ENCODE peak calls at places on chromosome 5, in four cellular contexts. J, D, X and A are unnamed samples.

GRCh38 chr5:87233122-87233521 is 34.6 kb upstream of the RASA1 start:
- DNase-seq in J (no peak), D (no peak), X (no peak), A (no peak)

GRCh38 chr5:149886697-149887470 is 57.7 kb downstream of the PDE6A start:
- DNase-seq in J (no peak), D (no peak), X (no peak), A (no peak)

GRCh38 chr5:174553556-174553955 is 170.8 kb upstream of the MSX2 start:
- DNase-seq in J (no peak), D (no peak), X (no peak), A (no peak)

GRCh38 chr5:111937091-111937490 is 180.1 kb upstream of the NREP start:
- DNase-seq in J (no peak), D (no peak), X (no peak), A (no peak)

GRCh38 chr5:6849569-6849968 is 136.3 kb downstream of the TENT4A start:
- DNase-seq in J (no peak), D (no peak), X (no peak), A (no peak)

GRCh38 chr5:119476341-119476740 is 24.0 kb downstream of the HSD17B4 start:
- DNase-seq in J (no peak), D (no peak), X (no peak), A (no peak)

GRCh38 chr5:97560176-97560993 is 377.3 kb upstream of the RIOK2 start:
- DNase-seq in J (no peak), D (no peak), X (no peak), A (no peak)

GRCh38 chr5:151041577-151042268 is 21.3 kb downstream of the GPX3 start:
- DNase-seq in J (peak; percentile 25), D (no peak), X (no peak), A (peak; percentile 74)

GRCh38 chr5:160438316-160439204 is 16.9 kb downstream of the PTTG1 start:
- DNase-seq in J (peak; percentile 62), D (peak; percentile 62), X (peak; percentile 66), A (no peak)

GRCh38 chr5:17918373-17919104 is 284.3 kb downstream of the TAF11L14 start:
- DNase-seq in J (no peak), D (no peak), X (no peak), A (no peak)

GRCh38 chr5:158676642-158677489 is 422.9 kb downstream of the EBF1 start:
- DNase-seq in J (no peak), D (no peak), X (no peak), A (no peak)

GRCh38 chr5:133843911-133844310 is 124.5 kb downstream of the C5orf15 start:
- DNase-seq in J (no peak), D (no peak), X (no peak), A (no peak)

GRCh38 chr5:174327317-174327864 is 281.9 kb downstream of the NSG2 start:
- DNase-seq in J (peak; percentile 67), D (peak; percentile 42), X (peak; percentile 58), A (peak; percentile 74)

GRCh38 chr5:82793808-82794419 is 283.3 kb downstream of the TMEM167A start:
- DNase-seq in J (no peak), D (peak; percentile 21), X (peak; percentile 15), A (no peak)

GRCh38 chr5:14264605-14265316 is 121.6 kb downstream of the TRIO start:
- DNase-seq in J (peak; percentile 93), D (peak; percentile 78), X (peak; percentile 91), A (peak; percentile 95)

GRCh38 chr5:50623666-50624065 is 42.8 kb upstream of the PARP8 start:
- DNase-seq in J (no peak), D (no peak), X (peak; percentile 3), A (no peak)

GRCh38 chr5:174187481-174187880 is 142.0 kb downstream of the NSG2 start:
- DNase-seq in J (no peak), D (no peak), X (no peak), A (no peak)

GRCh38 chr5:16673241-16673998 is 56.6 kb upstream of the RETREG1 start:
- DNase-seq in J (no peak), D (no peak), X (no peak), A (no peak)

GRCh38 chr5:155303134-155303533 is 289.6 kb downstream of the KIF4B start:
- DNase-seq in J (no peak), D (no peak), X (no peak), A (no peak)

GRCh38 chr5:40202852-40203440 is 476.8 kb upstream of the PTGER4 start:
- DNase-seq in J (no peak), D (no peak), X (no peak), A (no peak)

GRCh38 chr5:175844174-175844573 is 27.2 kb upstream of the CPLX2 start:
- DNase-seq in J (no peak), D (no peak), X (no peak), A (no peak)

GRCh38 chr5:175845229-175845628 is 26.1 kb upstream of the CPLX2 start:
- DNase-seq in J (no peak), D (no peak), X (no peak), A (no peak)

GRCh38 chr5:175840050-175840841 is 31.1 kb upstream of the CPLX2 start:
- DNase-seq in J (no peak), D (peak; percentile 39), X (no peak), A (no peak)

GRCh38 chr5:175842506-175842905 is 28.9 kb upstream of the CPLX2 start:
- DNase-seq in J (no peak), D (no peak), X (no peak), A (no peak)

DNA sequence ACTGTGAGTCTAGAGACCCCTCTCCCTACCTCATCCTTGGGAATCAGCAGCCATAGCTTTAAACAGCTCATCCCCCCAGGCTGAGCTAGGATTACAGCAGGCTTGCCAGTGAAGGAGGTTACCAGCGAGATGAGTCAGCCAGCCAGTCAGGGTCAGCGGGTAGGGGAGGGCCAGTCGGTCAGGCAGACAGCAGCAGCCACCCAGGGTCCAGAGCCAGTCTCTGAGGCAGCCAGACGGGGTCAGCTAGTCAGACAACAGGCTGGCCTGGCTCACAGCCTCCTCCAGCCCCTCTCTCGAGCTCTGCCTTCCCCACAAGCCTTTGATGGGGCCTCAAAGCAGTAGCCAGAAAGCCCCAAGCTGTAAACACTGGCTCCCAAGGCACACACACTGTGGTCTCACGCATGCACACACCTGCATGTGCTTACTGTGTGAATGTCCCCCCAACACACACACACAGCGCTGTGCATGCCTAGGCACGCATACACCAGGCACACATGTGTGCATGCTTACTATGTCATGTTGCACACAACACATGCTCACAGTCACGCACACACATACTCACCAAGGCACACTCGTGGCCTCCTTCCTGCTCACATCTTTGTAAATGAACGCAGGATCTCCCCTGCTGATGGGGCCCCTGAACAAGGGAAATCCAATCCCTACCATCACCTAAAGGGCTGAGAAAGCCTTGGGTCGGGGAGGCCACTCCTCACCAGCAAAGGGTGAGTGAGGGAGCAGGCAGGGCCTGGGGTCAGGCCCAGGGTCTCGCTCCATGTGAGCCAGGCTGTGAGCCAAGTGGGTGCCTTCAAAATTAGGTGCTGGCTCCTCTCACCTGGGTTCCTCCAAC is 28.2 kb upstream of the CPLX2 start:
- DNase-seq in J (no peak), D (peak; percentile 78), X (no peak), A (no peak)
- TF ChIP-seq CTCF in J (no peak), D (peak; percentile 14), X (no peak), A (no peak)

DNA sequence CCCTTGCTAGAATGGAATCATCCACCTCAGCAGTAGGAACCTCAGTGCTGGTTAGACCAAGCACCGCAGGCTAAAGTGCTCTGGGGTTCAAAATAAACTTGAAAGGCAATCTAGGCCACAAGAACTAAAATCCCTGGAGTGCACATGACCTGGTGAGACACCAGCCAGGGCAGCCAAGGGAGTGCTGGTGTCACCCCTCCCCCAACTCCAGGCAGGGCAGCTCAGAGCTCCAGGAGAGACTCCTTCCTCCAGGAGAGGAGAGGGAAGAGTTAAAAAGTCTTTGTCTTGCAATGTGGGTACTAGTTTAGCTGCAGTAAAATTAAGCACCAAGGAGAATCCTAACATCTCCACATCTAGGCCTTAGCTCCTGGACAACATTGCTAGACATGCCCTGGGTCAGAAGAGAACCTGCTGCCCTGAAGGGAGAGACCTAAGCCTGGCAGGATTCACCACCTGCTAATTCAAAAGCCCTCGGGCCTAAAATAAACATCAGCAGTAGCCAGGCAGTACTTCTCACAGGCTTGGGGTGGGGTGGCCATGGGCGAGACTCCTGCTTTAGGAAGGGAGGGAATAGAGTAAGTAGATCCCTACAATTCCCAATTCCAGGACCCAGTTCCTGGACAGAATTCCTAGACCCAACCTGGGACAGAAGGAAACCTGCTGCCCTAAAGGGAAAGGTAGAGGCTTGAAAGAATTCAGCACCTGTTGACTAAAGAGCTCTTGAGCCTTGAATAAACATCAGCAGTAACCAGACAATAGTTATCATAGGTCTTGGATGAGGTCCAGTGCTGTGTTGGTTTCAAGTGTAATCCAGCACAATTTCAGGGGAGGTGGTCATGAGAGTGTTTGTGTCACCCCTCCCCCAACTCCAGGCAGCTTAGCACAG is 25.8 kb downstream of the UGT3A2 start:
- DNase-seq in J (no peak), D (peak; percentile 5), X (no peak), A (no peak)
- H3K27me3 ChIP-seq in J (no peaks in the 10 kb centered on the region), D (no peaks in the 10 kb centered on the region), X (no peaks in the 10 kb centered on the region), A (no peaks in the 10 kb centered on the region)

GRCh38 chr5:124912653-124913328 is 166.4 kb upstream of the ZNF608 start:
- DNase-seq in J (no peak), D (no peak), X (no peak), A (no peak)

GRCh38 chr5:124907098-124907644 is 160.7 kb upstream of the ZNF608 start:
- DNase-seq in J (no peak), D (no peak), X (no peak), A (no peak)

GRCh38 chr5:124910354-124911016 is 164.0 kb upstream of the ZNF608 start:
- DNase-seq in J (no peak), D (no peak), X (no peak), A (no peak)

GRCh38 chr5:124908603-124909451 is 162.4 kb upstream of the ZNF608 start:
- DNase-seq in J (peak; percentile 62), D (peak; percentile 6), X (peak; percentile 16), A (no peak)

DNA sequence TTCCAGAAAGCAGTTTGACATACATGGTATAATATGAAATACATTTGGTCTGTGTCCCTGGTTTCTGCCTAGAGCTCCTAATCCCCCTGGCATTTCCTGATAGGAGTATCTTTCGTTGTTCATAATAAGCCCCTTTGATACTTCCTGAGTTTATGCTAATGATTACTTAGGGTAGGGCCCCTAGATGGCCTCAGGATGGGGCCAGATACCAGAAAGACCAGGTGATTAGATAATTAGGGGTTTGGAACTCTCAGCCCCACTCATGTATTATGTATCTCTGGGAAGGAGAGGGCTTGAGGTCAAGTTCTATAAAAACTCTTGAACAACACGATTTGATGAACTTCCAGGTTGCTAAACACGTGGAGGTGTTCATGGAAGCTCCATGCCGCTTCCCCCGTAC is 163.3 kb upstream of the ZNF608 start:
- DNase-seq in J (no peak), D (no peak), X (no peak), A (no peak)
- TF ChIP-seq CTCF in J (no peak), D (no peak), X (no peak), A (no peak)

GRCh38 chr5:171310816-171311697 is 2.0 kb downstream of the TLX3 start:
- DNase-seq in J (no peak), D (no peak), X (no peak), A (peak; percentile 61)
- H3K27me3 ChIP-seq in J (peaks cover 3% of the 10 kb centered on the region), D (peaks cover 59% of the 10 kb centered on the region), X (peaks cover 5% of the 10 kb centered on the region), A (peaks cover 99% of the 10 kb centered on the region)

DNA sequence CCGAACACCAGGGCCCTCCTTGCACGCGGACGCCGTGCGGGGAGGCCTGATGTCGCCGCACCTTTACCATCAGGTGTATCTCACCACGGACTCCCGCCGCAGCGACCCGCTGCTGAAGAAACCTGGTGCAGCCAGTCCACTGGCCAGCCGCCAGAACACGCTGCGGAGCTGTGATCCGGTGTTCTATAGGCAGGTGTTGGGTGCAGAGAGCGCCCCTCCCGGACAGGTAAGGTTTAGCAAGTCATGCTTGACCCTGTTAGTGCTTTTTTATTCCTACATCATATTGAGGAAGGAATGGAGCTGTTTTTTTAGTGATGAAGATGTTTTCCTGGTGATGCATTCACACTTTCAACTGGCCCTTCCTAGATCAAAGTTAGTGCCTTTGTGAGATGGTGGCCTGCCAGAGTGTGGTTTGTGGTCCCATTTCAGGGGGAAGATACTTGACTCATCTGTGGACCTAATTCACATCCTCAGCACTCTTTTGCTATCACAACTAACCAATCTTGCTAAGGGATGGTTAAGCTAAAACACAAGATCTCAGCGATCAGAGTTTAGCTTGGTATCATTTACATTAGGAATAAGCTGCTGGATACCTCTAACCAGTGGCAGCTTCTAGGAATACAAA is 2.7 kb downstream of the PCDHGC3 start:
- DNase-seq in J (peak; percentile 83), D (no peak), X (peak; percentile 87), A (peak; percentile 91)
- TF ChIP-seq CTCF in J (no peak), D (no peak), X (peak; percentile 36), A (peak; percentile 46)